ENCODE peak calls at places on chromosomes 7 and 10, in nine cellular contexts. P is mammary epithelial cell, Q is OCI-LY7, T is hepatocyte, E is tibial artery, Z is breast epithelium, M is uterus, I is transverse colon, R is left ventricle myocardium inferior. L is an unnamed sample.
A peak's percentile ranks its signal among the peaks of the same experiment; 100 is the strongest.

GRCh38 chr7:94059747-94060146 is 55.6 kb upstream of the BET1 start:
- DNase-seq in P (no peak), Q (peak; percentile 22), T (no peak), E (no peak), Z (no peak), M (no peak), I (no peak), R (no peak), L (no peak)

GRCh38 chr7:84997626-84998025 is 189.2 kb downstream of the SEMA3D start:
- DNase-seq in P (no peak), Q (no peak), T (no peak), E (no peak), Z (no peak), M (no peak), I (no peak), R (no peak), L (no peak)

GRCh38 chr10:110868981-110869380 is 2.7 kb upstream of the PDCD4 start:
- DNase-seq in P (no peak), Q (peak; percentile 78), T (no peak), E (no peak), Z (no peak), M (no peak), I (no peak), R (no peak), L (no peak)

GRCh38 chr7:107167483-107168232 is 1.1 kb upstream of the HBP1 start:
- DNase-seq in P (peak; percentile 79), Q (peak; percentile 72), T (peak; percentile 83), E (no peak), Z (no peak), M (peak; percentile 81), I (no peak), R (peak; percentile 50), L (no peak)

GRCh38 chr7:91239171-91239604 is 25.0 kb upstream of the FZD1 start:
- DNase-seq in P (peak; percentile 65), Q (no peak), T (no peak), E (no peak), Z (no peak), M (no peak), I (no peak), R (no peak), L (no peak)

GRCh38 chr10:79904671-79905321 is 44.1 kb downstream of the SFTPD start:
- DNase-seq in P (peak; percentile 64), Q (no peak), T (peak; percentile 72), E (peak; percentile 73), Z (no peak), M (peak; percentile 59), I (peak; percentile 62), R (peak; percentile 80), L (peak; percentile 75)

GRCh38 chr10:77925410-77925794 is 1.2 kb downstream of the DLG5 start:
- DNase-seq in P (peak; percentile 50), Q (no peak), T (peak; percentile 63), E (peak; percentile 70), Z (no peak), M (peak; percentile 48), I (no peak), R (no peak), L (no peak)

GRCh38 chr7:130272456-130273080 is 5.9 kb downstream of the CPA2 start:
- DNase-seq in P (peak; percentile 82), Q (no peak), T (no peak), E (no peak), Z (no peak), M (no peak), I (no peak), R (no peak), L (no peak)

GRCh38 chr7:302054-302992 is 12.4 kb downstream of the FOXL3 start:
- DNase-seq in P (no peak), Q (no peak), T (no peak), E (peak; percentile 40), Z (peak; percentile 41), M (no peak), I (no peak), R (no peak), L (no peak)

GRCh38 chr10:68139451-68140272 is 30.4 kb downstream of the MYPN start:
- DNase-seq in P (no peak), Q (no peak), T (no peak), E (no peak), Z (no peak), M (no peak), I (no peak), R (no peak), L (no peak)

GRCh38 chr7:101436857-101437576 is 74.3 kb downstream of the COL26A1 start:
- DNase-seq in P (no peak), Q (no peak), T (no peak), E (no peak), Z (no peak), M (no peak), I (peak; percentile 16), R (no peak), L (no peak)

GRCh38 chr7:88226201-88226600 is 6.4 kb upstream of the SRI start:
- DNase-seq in P (no peak), Q (no peak), T (no peak), E (no peak), Z (no peak), M (no peak), I (no peak), R (no peak), L (no peak)

GRCh38 chr10:42827201-42827600 is 44.6 kb downstream of the BMS1 start:
- DNase-seq in P (no peak), Q (no peak), T (no peak), E (no peak), Z (no peak), M (no peak), I (no peak), R (no peak), L (no peak)

GRCh38 chr7:105493928-105494325 is 28.1 kb downstream of the PUS7 start:
- DNase-seq in P (no peak), Q (no peak), T (peak; percentile 7), E (no peak), Z (peak; percentile 54), M (no peak), I (no peak), R (no peak), L (peak; percentile 33)

GRCh38 chr10:90862908-90863514 is 5.2 kb upstream of the HTR7 start:
- DNase-seq in P (peak; percentile 35), Q (peak; percentile 13), T (peak; percentile 45), E (no peak), Z (no peak), M (no peak), I (no peak), R (no peak), L (no peak)

GRCh38 chr10:90866050-90866598 is 5.7 kb upstream of the RPP30 start:
- DNase-seq in P (no peak), Q (no peak), T (no peak), E (no peak), Z (no peak), M (no peak), I (no peak), R (no peak), L (no peak)

GRCh38 chr10:90871279-90871760 is 454 bp upstream of the RPP30 start:
- DNase-seq in P (peak; percentile 64), Q (peak; percentile 71), T (peak; percentile 77), E (no peak), Z (no peak), M (peak; percentile 34), I (peak; percentile 21), R (no peak), L (peak; percentile 40)

GRCh38 chr10:90860790-90861189 is 3.0 kb upstream of the HTR7 start:
- DNase-seq in P (no peak), Q (no peak), T (no peak), E (no peak), Z (no peak), M (no peak), I (no peak), R (no peak), L (no peak)

DNA sequence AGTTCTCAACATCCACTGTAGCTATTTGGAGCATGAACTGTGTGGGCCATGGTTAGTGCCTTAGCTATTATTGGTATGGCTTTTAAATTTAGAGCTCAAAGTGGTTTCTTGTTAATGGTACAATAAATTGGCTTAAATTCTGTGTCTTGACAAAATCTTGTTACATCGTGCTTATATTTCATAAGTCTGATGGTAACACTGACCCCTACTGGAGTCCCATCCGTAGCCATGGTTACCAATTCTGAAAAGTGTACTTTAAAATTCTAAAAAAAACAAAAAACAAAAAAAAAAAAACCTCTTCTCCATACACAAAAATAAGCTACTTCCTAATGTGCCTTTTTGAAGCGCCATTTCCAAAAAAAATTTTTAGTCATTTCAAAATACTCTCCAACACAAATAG is 6.4 kb upstream of the RPP30 start:
- DNase-seq in P (no peak), Q (peak; percentile 29), T (peak; percentile 21), E (no peak), Z (no peak), M (no peak), I (no peak), R (no peak), L (no peak)
- TF ChIP-seq CTCF in P (peak; percentile 21), Q (peak; percentile 71), T (peak; percentile 45), E (no peak), Z (no peak), M (no peak), I (no peak), R (peak; percentile 16), L (no peak)

GRCh38 chr10:23439920-23440875 is 1.3 kb downstream of the OTUD1 start:
- DNase-seq in P (peak; percentile 53), Q (peak; percentile 41), T (peak; percentile 58), E (peak; percentile 64), Z (no peak), M (peak; percentile 18), I (peak; percentile 35), R (peak; percentile 29), L (no peak)

GRCh38 chr10:23437987-23438546 is 808 bp upstream of the OTUD1 start:
- DNase-seq in P (no peak), Q (no peak), T (no peak), E (no peak), Z (no peak), M (no peak), I (no peak), R (no peak), L (no peak)

GRCh38 chr10:23442936-23443335 is 4.1 kb downstream of the OTUD1 start:
- DNase-seq in P (peak; percentile 39), Q (no peak), T (no peak), E (no peak), Z (no peak), M (no peak), I (no peak), R (no peak), L (no peak)

GRCh38 chr10:23438547-23439451 is at the start of gene OTUD1:
- DNase-seq in P (peak; percentile 89), Q (peak; percentile 96), T (peak; percentile 98), E (peak; percentile 98), Z (peak; percentile 95), M (peak; percentile 96), I (peak; percentile 96), R (peak; percentile 97), L (peak; percentile 93)

GRCh38 chr10:23439452-23439919 is 611 bp downstream of the OTUD1 start:
- DNase-seq in P (no peak), Q (peak; percentile 34), T (no peak), E (no peak), Z (no peak), M (peak; percentile 21), I (no peak), R (peak; percentile 41), L (no peak)
- H3K27ac ChIP-seq in P (peak overlapping the region; percentile 47), Q (peak overlapping the region; percentile 45), T (peak overlapping the region; percentile 96), E (peak overlapping the region; percentile 97), Z (peak overlapping the region; percentile 97), M (peak overlapping the region; percentile 95), I (peak overlapping the region; percentile 89), R (peak overlapping the region; percentile 99), L (peak overlapping the region; percentile 100)

GRCh38 chr10:26621243-26621888 is 76.1 kb upstream of the PDSS1 start:
- DNase-seq in P (no peak), Q (no peak), T (no peak), E (no peak), Z (no peak), M (no peak), I (no peak), R (no peak), L (no peak)
- H3K4me3 ChIP-seq in P (no peak overlapping the region), Q (no peak overlapping the region), T (no peak overlapping the region), E (no peak overlapping the region), Z (no peak overlapping the region), M (no peak overlapping the region), I (no peak overlapping the region), R (no peak overlapping the region), L (no peak overlapping the region)

GRCh38 chr7:136229819-136230609 is 252.9 kb upstream of the MTPN start:
- DNase-seq in P (no peak), Q (no peak), T (no peak), E (no peak), Z (no peak), M (no peak), I (no peak), R (no peak), L (no peak)
- TF ChIP-seq CTCF in P (no peak), Q (no peak), T (no peak), E (no peak), Z (no peak), M (no peak), I (no peak), R (no peak), L (no peak)

L was measured in lung.